ENCODE peak calls at places on chromosomes 5 and 9, in nine cellular contexts. A is kidney; G is lower leg skin; W is mammary epithelial cell; X is CD8-positive, alpha-beta T cell; Z is breast epithelium; P is right lobe of liver; J is testis; B is astrocyte. Q is an unnamed sample.

GRCh38 chr5:167814828-167815227 is 476.6 kb upstream of the WWC1 start:
- DNase-seq in P (no peak), W (peak; percentile 99), J (no peak), X (no peak), Z (peak; percentile 37), B (peak; percentile 100), A (no peak), G (no peak), Q (peak; percentile 93)

GRCh38 chr5:89901983-89902382 is 507.6 kb downstream of the CETN3 start:
- DNase-seq in A (no peak), Z (peak; percentile 23), G (no peak), J (no peak), B (no peak), W (no peak), P (no peak), X (no peak), Q (no peak)

GRCh38 chr5:127934791-127935256 is 148.7 kb upstream of the SLC12A2 start:
- DNase-seq in B (peak; percentile 77), G (no peak), J (no peak), X (no peak), P (no peak), Z (no peak), A (no peak), W (peak; percentile 97), Q (peak; percentile 86)

GRCh38 chr5:139637438-139638089 is 10.6 kb upstream of the CXXC5 start:
- DNase-seq in B (peak; percentile 70), X (peak; percentile 74), G (peak; percentile 97), J (peak; percentile 85), A (peak; percentile 95), W (peak; percentile 46), Z (peak; percentile 74), P (peak; percentile 92), Q (peak; percentile 76)

GRCh38 chr9:116271991-116272390 is 118.4 kb downstream of the PAPPA start:
- DNase-seq in W (no peak), B (no peak), Z (no peak), G (no peak), A (no peak), X (no peak), J (no peak), P (no peak), Q (no peak)

GRCh38 chr5:177310757-177311173 is 933 bp downstream of the MXD3 start:
- DNase-seq in G (peak; percentile 86), P (no peak), X (no peak), Z (no peak), J (no peak), B (no peak), A (peak; percentile 61), W (peak; percentile 20), Q (peak; percentile 27)

GRCh38 chr5:171681061-171681460 is 104.6 kb upstream of the SMIM23 start:
- DNase-seq in Z (no peak), W (no peak), B (no peak), P (no peak), X (no peak), J (no peak), G (peak; percentile 70), A (no peak), Q (no peak)

GRCh38 chr5:180172447-180173197 is 36.4 kb downstream of the RASGEF1C start:
- DNase-seq in W (no peak), X (no peak), Z (peak; percentile 12), P (no peak), J (peak; percentile 73), B (no peak), G (peak; percentile 83), A (no peak), Q (peak; percentile 34)

GRCh38 chr9:21171351-21171750 is 4.9 kb upstream of the IFNA21 start:
- DNase-seq in P (no peak), A (no peak), J (no peak), B (no peak), W (no peak), G (no peak), Z (no peak), X (no peak), Q (no peak)

GRCh38 chr9:111399772-111400563 is 69.9 kb upstream of the OR2K2 start:
- DNase-seq in A (no peak), W (peak; percentile 56), Z (no peak), B (no peak), J (no peak), X (no peak), P (no peak), G (no peak), Q (peak; percentile 51)

GRCh38 chr5:141223112-141223783 is at the start of gene PCDHB14:
- DNase-seq in X (no peak), B (peak; percentile 7), A (no peak), Z (no peak), W (peak; percentile 65), G (no peak), P (no peak), J (no peak), Q (peak; percentile 60)
- H3K4me3 ChIP-seq in X (no peak within 1 kb of the TSS), B (no peak within 1 kb of the TSS), A (peak within 1 kb of the TSS; percentile 50), Z (peak within 1 kb of the TSS; percentile 34), W (peak within 1 kb of the TSS; percentile 32), G (no peak within 1 kb of the TSS), P (no peak within 1 kb of the TSS), J (no peak within 1 kb of the TSS), Q (peak within 1 kb of the TSS; percentile 47)

DNA sequence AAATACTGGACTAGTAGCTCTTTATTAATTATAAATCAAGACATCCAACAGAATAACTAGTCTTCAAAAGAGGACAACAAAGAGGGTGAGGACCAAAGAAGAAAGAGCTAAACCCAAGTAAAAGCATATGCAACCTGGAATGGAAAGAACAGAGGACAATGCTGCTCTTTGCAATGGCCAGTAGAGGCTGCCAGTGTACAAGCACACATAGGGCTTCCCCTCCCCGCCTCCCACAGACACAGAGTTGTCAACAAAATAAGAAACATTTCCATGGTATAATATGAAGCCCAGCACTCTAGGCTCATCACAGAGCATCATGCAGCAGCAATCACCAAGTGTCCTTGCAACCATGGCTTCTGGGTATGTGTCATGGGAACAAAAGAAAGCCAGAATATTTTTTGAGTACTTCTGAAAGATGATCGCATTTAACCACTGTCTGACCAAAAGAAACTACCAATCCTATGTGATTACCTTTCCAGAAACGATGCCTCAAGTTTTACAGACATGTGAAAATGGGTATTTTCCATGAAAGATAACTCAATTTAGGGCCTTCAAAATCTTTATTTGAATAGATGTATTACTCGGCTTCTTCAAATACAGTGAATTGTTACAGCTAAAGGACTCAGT is 58.1 kb downstream of the RFX3 start:
- DNase-seq in G (no peak), J (peak; percentile 84), P (peak; percentile 48), X (peak; percentile 67), Z (no peak), B (peak; percentile 44), A (no peak), W (peak; percentile 58), Q (peak; percentile 83)
- TF ChIP-seq CTCF in G (no peak), J (no peak), P (peak; percentile 78), X (peak; percentile 87), Z (peak; percentile 58), B (peak; percentile 99), A (peak; percentile 86), W (peak; percentile 100), Q (peak; percentile 100)

GRCh38 chr5:135930029-135930948 is 24.5 kb downstream of the LECT2 start:
- DNase-seq in W (no peak), X (no peak), B (no peak), J (peak; percentile 54), P (no peak), Z (no peak), A (peak; percentile 70), G (no peak), Q (no peak)
- H3K4me3 ChIP-seq in W (no peak overlapping the region), X (no peak overlapping the region), B (peak overlapping the region; percentile 49), J (peak overlapping the region; percentile 47), P (peak overlapping the region; percentile 56), Z (peak overlapping the region; percentile 39), A (no peak overlapping the region), G (no peak overlapping the region), Q (peak overlapping the region; percentile 25)

GRCh38 chr5:59587489-59588337 is 305.8 kb downstream of the PDE4D start:
- DNase-seq in W (no peak), Z (no peak), B (peak; percentile 83), J (peak; percentile 65), X (peak; percentile 28), G (no peak), P (peak; percentile 28), A (peak; percentile 86), Q (peak; percentile 74)
- TF ChIP-seq CTCF in W (no peak), Z (no peak), B (no peak), J (no peak), X (no peak), G (no peak), P (no peak), A (no peak), Q (peak; percentile 32)

GRCh38 chr5:2746642-2747041 is 4.8 kb downstream of the IRX2 start:
- DNase-seq in W (peak; percentile 84), B (peak; percentile 74), Z (no peak), G (no peak), X (no peak), A (no peak), J (no peak), P (no peak), Q (no peak)
- H3K4me3 ChIP-seq in W (peak overlapping the region; percentile 30), B (peak overlapping the region; percentile 36), Z (peak overlapping the region; percentile 75), G (no peak overlapping the region), X (no peak overlapping the region), A (no peak overlapping the region), J (no peak overlapping the region), P (no peak overlapping the region), Q (no peak overlapping the region)

DNA sequence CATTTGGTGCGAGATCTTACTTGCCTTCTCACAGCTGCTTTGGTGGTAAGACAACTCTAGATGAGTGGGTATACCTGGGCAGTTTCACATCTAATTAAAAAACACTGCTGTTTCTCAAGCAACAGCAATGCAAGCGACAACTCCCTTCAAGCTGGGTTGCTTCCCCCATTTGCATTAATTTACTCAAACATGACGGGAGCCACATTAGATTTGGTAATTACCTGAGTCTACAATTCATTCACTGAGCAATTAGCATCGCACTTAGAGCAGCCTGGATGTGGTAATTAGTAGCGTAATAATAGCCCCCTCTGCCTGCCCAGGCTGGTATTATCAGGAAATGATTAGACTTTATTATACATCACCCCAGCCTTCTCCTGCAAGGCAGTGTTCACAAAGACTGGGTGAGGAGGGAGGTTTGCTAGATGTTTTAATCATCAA is 73.4 kb downstream of the FBXO38 start:
- DNase-seq in P (no peak), B (no peak), Z (no peak), W (no peak), J (no peak), G (no peak), X (no peak), A (no peak), Q (no peak)
- TF ChIP-seq CTCF in P (no peak), B (peak; percentile 16), Z (no peak), W (peak; percentile 44), J (no peak), G (no peak), X (no peak), A (peak; percentile 51), Q (peak; percentile 23)

DNA sequence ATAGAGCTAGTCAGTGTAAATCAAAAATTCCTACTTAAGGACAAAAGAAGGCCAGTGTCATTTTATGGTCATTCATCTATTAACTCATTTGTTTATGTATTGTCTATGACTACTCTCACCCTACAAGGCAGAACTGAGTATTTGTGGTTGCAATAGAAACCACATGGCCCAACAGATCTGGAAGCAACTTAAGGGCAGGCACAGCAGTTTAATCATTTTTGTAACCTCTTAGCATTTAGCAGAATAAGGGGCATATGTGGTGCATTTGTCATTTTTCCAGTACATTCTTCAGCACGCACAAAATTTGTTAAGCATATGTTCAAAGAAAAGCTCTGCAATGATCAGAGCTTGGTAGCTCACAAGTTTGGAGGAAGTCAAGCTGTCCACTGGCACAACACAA is 1.1 kb downstream of the FKBP15 start:
- DNase-seq in B (peak; percentile 88), X (no peak), A (no peak), W (peak; percentile 56), Z (no peak), P (no peak), J (no peak), G (no peak), Q (no peak)
- H3K4me3 ChIP-seq in B (peak overlapping the region; percentile 99), X (peak overlapping the region; percentile 84), A (peak overlapping the region; percentile 89), W (peak overlapping the region; percentile 94), Z (peak overlapping the region; percentile 74), P (peak overlapping the region; percentile 73), J (peak overlapping the region; percentile 83), G (peak overlapping the region; percentile 91), Q (peak overlapping the region; percentile 99)

Q was measured in fibroblast of pulmonary artery.